ENCODE peak calls at places on chromosomes 1 and 21, in eight cellular contexts. One of them, this sample, is unnamed.
A peak's percentile ranks its signal among the peaks of the same experiment; 100 is the strongest.

GRCh38 chr1:153542956-153543737 is 2.4 kb upstream of the S100A5 start:
- DNase-seq in sigmoid colon: no peak
- DNase-seq in heart right ventricle: no peak
- DNase-seq in hepatocyte: no peak
- DNase-seq in ovary: peak; percentile 35
- DNase-seq in uterus: no peak
- DNase-seq in esophagus squamous epithelium: no peak
- DNase-seq in cardiac muscle cell: no peak
- DNase-seq in this sample: peak; percentile 10

GRCh38 chr1:233304489-233305102 is 9.1 kb upstream of the PCNX2 start:
- DNase-seq in sigmoid colon: no peak
- DNase-seq in heart right ventricle: no peak
- DNase-seq in hepatocyte: peak; percentile 58
- DNase-seq in ovary: no peak
- DNase-seq in uterus: no peak
- DNase-seq in esophagus squamous epithelium: no peak
- DNase-seq in cardiac muscle cell: peak; percentile 49
- DNase-seq in this sample: no peak

GRCh38 chr1:236168716-236169429 is 26.5 kb downstream of the GPR137B start:
- DNase-seq in sigmoid colon: peak; percentile 79
- DNase-seq in heart right ventricle: peak; percentile 46
- DNase-seq in hepatocyte: peak; percentile 51
- DNase-seq in ovary: no peak
- DNase-seq in uterus: peak; percentile 55
- DNase-seq in esophagus squamous epithelium: no peak
- DNase-seq in cardiac muscle cell: no peak
- DNase-seq in this sample: peak; percentile 83

GRCh38 chr1:183571678-183572268 is 18.5 kb downstream of the NCF2 start:
- DNase-seq in sigmoid colon: no peak
- DNase-seq in heart right ventricle: no peak
- DNase-seq in hepatocyte: no peak
- DNase-seq in ovary: no peak
- DNase-seq in uterus: no peak
- DNase-seq in esophagus squamous epithelium: no peak
- DNase-seq in cardiac muscle cell: no peak
- DNase-seq in this sample: no peak

GRCh38 chr1:152486400-152487006 is 24.1 kb upstream of the LCE5A start:
- DNase-seq in sigmoid colon: no peak
- DNase-seq in heart right ventricle: no peak
- DNase-seq in hepatocyte: no peak
- DNase-seq in ovary: no peak
- DNase-seq in uterus: no peak
- DNase-seq in esophagus squamous epithelium: no peak
- DNase-seq in cardiac muscle cell: no peak
- DNase-seq in this sample: no peak

GRCh38 chr21:17821121-17821520 is 2.0 kb upstream of the C21orf91 start:
- DNase-seq in sigmoid colon: no peak
- DNase-seq in heart right ventricle: no peak
- DNase-seq in hepatocyte: no peak
- DNase-seq in ovary: no peak
- DNase-seq in uterus: no peak
- DNase-seq in esophagus squamous epithelium: no peak
- DNase-seq in cardiac muscle cell: no peak
- DNase-seq in this sample: no peak

GRCh38 chr21:28393279-28393678 is 599.4 kb downstream of the LTN1 start:
- DNase-seq in sigmoid colon: no peak
- DNase-seq in heart right ventricle: no peak
- DNase-seq in hepatocyte: peak; percentile 59
- DNase-seq in ovary: no peak
- DNase-seq in uterus: no peak
- DNase-seq in esophagus squamous epithelium: no peak
- DNase-seq in cardiac muscle cell: no peak
- DNase-seq in this sample: no peak

GRCh38 chr21:17463441-17463840 is 49.4 kb upstream of the CXADR start:
- DNase-seq in sigmoid colon: no peak
- DNase-seq in heart right ventricle: no peak
- DNase-seq in hepatocyte: peak; percentile 69
- DNase-seq in ovary: no peak
- DNase-seq in uterus: peak; percentile 44
- DNase-seq in esophagus squamous epithelium: no peak
- DNase-seq in cardiac muscle cell: no peak
- DNase-seq in this sample: no peak

GRCh38 chr1:35554261-35555211 is 2.7 kb downstream of the KIAA0319L start:
- DNase-seq in sigmoid colon: no peak
- DNase-seq in heart right ventricle: no peak
- DNase-seq in hepatocyte: no peak
- DNase-seq in ovary: no peak
- DNase-seq in uterus: no peak
- DNase-seq in esophagus squamous epithelium: no peak
- DNase-seq in cardiac muscle cell: no peak
- DNase-seq in this sample: no peak

GRCh38 chr1:156371553-156372264 is 2.7 kb downstream of the RHBG start:
- DNase-seq in sigmoid colon: no peak
- DNase-seq in heart right ventricle: peak; percentile 43
- DNase-seq in hepatocyte: peak; percentile 79
- DNase-seq in ovary: peak; percentile 94
- DNase-seq in uterus: peak; percentile 58
- DNase-seq in esophagus squamous epithelium: no peak
- DNase-seq in cardiac muscle cell: no peak
- DNase-seq in this sample: peak; percentile 83

GRCh38 chr1:43396059-43396458 is 6.4 kb downstream of the SZT2 start:
- DNase-seq in sigmoid colon: no peak
- DNase-seq in heart right ventricle: no peak
- DNase-seq in hepatocyte: no peak
- DNase-seq in ovary: no peak
- DNase-seq in uterus: no peak
- DNase-seq in esophagus squamous epithelium: no peak
- DNase-seq in cardiac muscle cell: no peak
- DNase-seq in this sample: no peak

GRCh38 chr1:153260980-153261792 is 1.7 kb downstream of the LORICRIN start:
- DNase-seq in sigmoid colon: peak; percentile 69
- DNase-seq in heart right ventricle: peak; percentile 29
- DNase-seq in hepatocyte: no peak
- DNase-seq in ovary: peak; percentile 68
- DNase-seq in uterus: peak; percentile 40
- DNase-seq in esophagus squamous epithelium: no peak
- DNase-seq in cardiac muscle cell: peak; percentile 70
- DNase-seq in this sample: peak; percentile 68

GRCh38 chr1:206907304-206907991 is 10.2 kb downstream of the IL24 start:
- DNase-seq in sigmoid colon: no peak
- DNase-seq in heart right ventricle: no peak
- DNase-seq in hepatocyte: peak; percentile 35
- DNase-seq in ovary: no peak
- DNase-seq in uterus: no peak
- DNase-seq in esophagus squamous epithelium: no peak
- DNase-seq in cardiac muscle cell: peak; percentile 71
- DNase-seq in this sample: no peak
- H3K27me3 ChIP-seq in sigmoid colon: no peaks in the 10 kb centered on the region
- H3K27me3 ChIP-seq in heart right ventricle: no peaks in the 10 kb centered on the region
- H3K27me3 ChIP-seq in hepatocyte: peaks cover 32% of the 10 kb centered on the region
- H3K27me3 ChIP-seq in ovary: no peaks in the 10 kb centered on the region
- H3K27me3 ChIP-seq in uterus: no peaks in the 10 kb centered on the region
- H3K27me3 ChIP-seq in esophagus squamous epithelium: no peaks in the 10 kb centered on the region
- H3K27me3 ChIP-seq in cardiac muscle cell: peaks cover 48% of the 10 kb centered on the region
- H3K27me3 ChIP-seq in this sample: no peaks in the 10 kb centered on the region

GRCh38 chr1:204406621-204407020 is 5.0 kb downstream of the PPP1R15B start:
- DNase-seq in sigmoid colon: no peak
- DNase-seq in heart right ventricle: no peak
- DNase-seq in hepatocyte: no peak
- DNase-seq in ovary: no peak
- DNase-seq in uterus: no peak
- DNase-seq in esophagus squamous epithelium: no peak
- DNase-seq in cardiac muscle cell: no peak
- DNase-seq in this sample: no peak
- H3K4me3 ChIP-seq in sigmoid colon: peak overlapping the region; percentile 90
- H3K4me3 ChIP-seq in heart right ventricle: peak overlapping the region; percentile 95
- H3K4me3 ChIP-seq in hepatocyte: peak overlapping the region; percentile 96
- H3K4me3 ChIP-seq in ovary: peak overlapping the region; percentile 86
- H3K4me3 ChIP-seq in uterus: peak overlapping the region; percentile 83
- H3K4me3 ChIP-seq in esophagus squamous epithelium: peak overlapping the region; percentile 99
- H3K4me3 ChIP-seq in cardiac muscle cell: peak overlapping the region; percentile 78
- H3K4me3 ChIP-seq in this sample: peak overlapping the region; percentile 90

DNA sequence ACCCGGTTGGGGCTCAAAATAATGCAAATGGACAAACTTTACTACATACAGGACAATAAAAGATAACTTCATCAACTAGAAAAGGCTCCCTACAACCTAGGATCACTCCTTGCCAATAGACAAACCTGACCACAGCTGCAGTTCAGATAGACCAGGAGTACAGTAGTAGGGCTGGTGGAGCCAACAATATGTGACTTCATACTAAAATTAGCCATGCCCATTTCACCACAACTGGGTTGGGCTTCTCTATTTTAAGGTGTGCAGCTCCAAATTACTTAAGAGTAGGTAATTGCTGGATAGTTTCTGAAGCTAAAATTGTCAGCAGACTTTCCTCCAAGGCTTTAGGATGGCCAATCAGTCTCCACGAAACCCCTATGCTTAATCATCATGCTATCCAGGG is 3.9 kb downstream of the DENND1B start:
- DNase-seq in sigmoid colon: no peak
- DNase-seq in heart right ventricle: no peak
- DNase-seq in hepatocyte: no peak
- DNase-seq in ovary: no peak
- DNase-seq in uterus: no peak
- DNase-seq in esophagus squamous epithelium: no peak
- DNase-seq in cardiac muscle cell: no peak
- DNase-seq in this sample: no peak
- H3K4me1 ChIP-seq in sigmoid colon: peaks cover 32% of the 10 kb centered on the region
- H3K4me1 ChIP-seq in heart right ventricle: peaks cover 62% of the 10 kb centered on the region
- H3K4me1 ChIP-seq in hepatocyte: no peaks in the 10 kb centered on the region
- H3K4me1 ChIP-seq in ovary: peaks cover 3% of the 10 kb centered on the region
- H3K4me1 ChIP-seq in uterus: no peaks in the 10 kb centered on the region
- H3K4me1 ChIP-seq in esophagus squamous epithelium: peaks cover 62% of the 10 kb centered on the region
- H3K4me1 ChIP-seq in cardiac muscle cell: peaks cover 19% of the 10 kb centered on the region
- H3K4me1 ChIP-seq in this sample: peaks cover 38% of the 10 kb centered on the region

GRCh38 chr1:48495166-48495565 is 23.2 kb upstream of the SPATA6 start:
- DNase-seq in sigmoid colon: no peak
- DNase-seq in heart right ventricle: no peak
- DNase-seq in hepatocyte: no peak
- DNase-seq in ovary: no peak
- DNase-seq in uterus: no peak
- DNase-seq in esophagus squamous epithelium: no peak
- DNase-seq in cardiac muscle cell: no peak
- DNase-seq in this sample: no peak
- H3K27me3 ChIP-seq in sigmoid colon: no peaks in the 10 kb centered on the region
- H3K27me3 ChIP-seq in heart right ventricle: no peaks in the 10 kb centered on the region
- H3K27me3 ChIP-seq in hepatocyte: no peaks in the 10 kb centered on the region
- H3K27me3 ChIP-seq in ovary: no peaks in the 10 kb centered on the region
- H3K27me3 ChIP-seq in uterus: no peaks in the 10 kb centered on the region
- H3K27me3 ChIP-seq in esophagus squamous epithelium: no peaks in the 10 kb centered on the region
- H3K27me3 ChIP-seq in cardiac muscle cell: peaks cover 4% of the 10 kb centered on the region
- H3K27me3 ChIP-seq in this sample: no peaks in the 10 kb centered on the region

GRCh38 chr1:203287896-203288295 is 17.4 kb upstream of the BTG2 start:
- DNase-seq in sigmoid colon: no peak
- DNase-seq in heart right ventricle: no peak
- DNase-seq in hepatocyte: no peak
- DNase-seq in ovary: no peak
- DNase-seq in uterus: no peak
- DNase-seq in esophagus squamous epithelium: no peak
- DNase-seq in cardiac muscle cell: no peak
- DNase-seq in this sample: no peak

GRCh38 chr1:203286161-203286984 is 18.9 kb upstream of the BTG2 start:
- DNase-seq in sigmoid colon: no peak
- DNase-seq in heart right ventricle: no peak
- DNase-seq in hepatocyte: peak; percentile 45
- DNase-seq in ovary: peak; percentile 48
- DNase-seq in uterus: no peak
- DNase-seq in esophagus squamous epithelium: no peak
- DNase-seq in cardiac muscle cell: peak; percentile 36
- DNase-seq in this sample: peak; percentile 51

GRCh38 chr1:203288351-203288894 is 16.9 kb upstream of the BTG2 start:
- DNase-seq in sigmoid colon: no peak
- DNase-seq in heart right ventricle: no peak
- DNase-seq in hepatocyte: peak; percentile 46
- DNase-seq in ovary: no peak
- DNase-seq in uterus: no peak
- DNase-seq in esophagus squamous epithelium: no peak
- DNase-seq in cardiac muscle cell: no peak
- DNase-seq in this sample: no peak

GRCh38 chr1:203289281-203289981 is 15.9 kb upstream of the BTG2 start:
- DNase-seq in sigmoid colon: peak; percentile 73
- DNase-seq in heart right ventricle: peak; percentile 38
- DNase-seq in hepatocyte: peak; percentile 44
- DNase-seq in ovary: no peak
- DNase-seq in uterus: no peak
- DNase-seq in esophagus squamous epithelium: peak; percentile 53
- DNase-seq in cardiac muscle cell: no peak
- DNase-seq in this sample: peak; percentile 79

GRCh38 chr1:203287109-203287893 is 18.0 kb upstream of the BTG2 start:
- DNase-seq in sigmoid colon: peak; percentile 82
- DNase-seq in heart right ventricle: peak; percentile 55
- DNase-seq in hepatocyte: peak; percentile 55
- DNase-seq in ovary: peak; percentile 54
- DNase-seq in uterus: no peak
- DNase-seq in esophagus squamous epithelium: peak; percentile 80
- DNase-seq in cardiac muscle cell: peak; percentile 59
- DNase-seq in this sample: peak; percentile 88
- H3K4me3 ChIP-seq in sigmoid colon: no peak overlapping the region
- H3K4me3 ChIP-seq in heart right ventricle: no peak overlapping the region
- H3K4me3 ChIP-seq in hepatocyte: no peak overlapping the region
- H3K4me3 ChIP-seq in ovary: no peak overlapping the region
- H3K4me3 ChIP-seq in uterus: no peak overlapping the region
- H3K4me3 ChIP-seq in esophagus squamous epithelium: no peak overlapping the region
- H3K4me3 ChIP-seq in cardiac muscle cell: no peak overlapping the region
- H3K4me3 ChIP-seq in this sample: no peak overlapping the region

GRCh38 chr1:9341301-9341845 is 48.7 kb downstream of the SPSB1 start:
- DNase-seq in sigmoid colon: no peak
- DNase-seq in heart right ventricle: no peak
- DNase-seq in hepatocyte: no peak
- DNase-seq in ovary: no peak
- DNase-seq in uterus: no peak
- DNase-seq in esophagus squamous epithelium: no peak
- DNase-seq in cardiac muscle cell: no peak
- DNase-seq in this sample: no peak
- H3K4me1 ChIP-seq in sigmoid colon: peaks cover 91% of the 10 kb centered on the region
- H3K4me1 ChIP-seq in heart right ventricle: peaks cover 48% of the 10 kb centered on the region
- H3K4me1 ChIP-seq in hepatocyte: peaks cover 26% of the 10 kb centered on the region
- H3K4me1 ChIP-seq in ovary: peaks cover 43% of the 10 kb centered on the region
- H3K4me1 ChIP-seq in uterus: peaks cover 35% of the 10 kb centered on the region
- H3K4me1 ChIP-seq in esophagus squamous epithelium: peaks cover 92% of the 10 kb centered on the region
- H3K4me1 ChIP-seq in cardiac muscle cell: no peaks in the 10 kb centered on the region
- H3K4me1 ChIP-seq in this sample: peaks cover 30% of the 10 kb centered on the region

This sample was measured in upper lobe of right lung.